ENCODE peak calls at places on chromosomes 13 and 19, in four cellular contexts. Z, B, R and T are unnamed samples.

GRCh38 chr19:38155453-38155852 is 68.6 kb downstream of the DPF1 start:
- DNase-seq in Z (no peak), B (no peak), R (peak; percentile 58), T (peak; percentile 56)

GRCh38 chr19:35305181-35305580 is 13.2 kb downstream of the MAG start:
- DNase-seq in Z (no peak), B (no peak), R (no peak), T (no peak)

GRCh38 chr19:1942078-1942933 is 1.3 kb downstream of the CSNK1G2 start:
- DNase-seq in Z (peak; percentile 84), B (peak; percentile 93), R (peak; percentile 67), T (peak; percentile 60)

GRCh38 chr13:33031277-33031676 is 15.1 kb downstream of the KL start:
- DNase-seq in Z (no peak), B (no peak), R (no peak), T (no peak)

GRCh38 chr19:1082165-1082927 is 12.8 kb downstream of the POLR2E start:
- DNase-seq in Z (peak; percentile 84), B (peak; percentile 97), R (no peak), T (peak; percentile 70)

GRCh38 chr19:17544418-17544817 is 11.0 kb upstream of the COLGALT1 start:
- DNase-seq in Z (no peak), B (peak; percentile 42), R (no peak), T (no peak)

GRCh38 chr19:34480491-34480890 is 1.1 kb upstream of the WTIP start:
- DNase-seq in Z (no peak), B (peak; percentile 72), R (no peak), T (no peak)

GRCh38 chr19:23145617-23146415 is 29.0 kb downstream of the ZNF730 start:
- DNase-seq in Z (no peak), B (no peak), R (no peak), T (no peak)

GRCh38 chr19:12675377-12675776 is 6.3 kb downstream of the DHPS start:
- DNase-seq in Z (no peak), B (no peak), R (no peak), T (no peak)

GRCh38 chr19:15673176-15673654 is 328 bp downstream of the CYP4F12 start:
- DNase-seq in Z (no peak), B (peak; percentile 63), R (no peak), T (no peak)

GRCh38 chr13:23794267-23795161 is 94.7 kb downstream of the MIPEP start:
- DNase-seq in Z (no peak), B (no peak), R (peak; percentile 85), T (peak; percentile 64)

GRCh38 chr13:73722120-73722519 is 412.1 kb downstream of the KLF12 start:
- DNase-seq in Z (no peak), B (no peak), R (peak; percentile 77), T (peak; percentile 94)

GRCh38 chr19:29622191-29623070 is 16.3 kb downstream of the POP4 start:
- DNase-seq in Z (peak; percentile 67), B (peak; percentile 67), R (no peak), T (peak; percentile 9)

GRCh38 chr13:26872444-26873173 is 112.0 kb upstream of the GPR12 start:
- DNase-seq in Z (peak; percentile 60), B (no peak), R (peak; percentile 31), T (peak; percentile 26)

GRCh38 chr19:12639901-12640613 is 26.5 kb downstream of the MAN2B1 start:
- DNase-seq in Z (peak; percentile 88), B (peak; percentile 93), R (peak; percentile 77), T (peak; percentile 46)

GRCh38 chr13:79941752-79942151 is 399.2 kb downstream of the SPRY2 start:
- DNase-seq in Z (no peak), B (no peak), R (no peak), T (no peak)

GRCh38 chr13:79943633-79944032 is 397.3 kb downstream of the SPRY2 start:
- DNase-seq in Z (no peak), B (no peak), R (no peak), T (no peak)

GRCh38 chr13:79946556-79946955 is 394.4 kb downstream of the SPRY2 start:
- DNase-seq in Z (no peak), B (no peak), R (no peak), T (no peak)
- TF ChIP-seq CTCF in Z (no peak), B (no peak), R (no peak), T (no peak)

GRCh38 chr19:39171479-39172465 is 25.0 kb upstream of the NCCRP1 start:
- DNase-seq in Z (no peak), B (no peak), R (no peak), T (no peak)

GRCh38 chr19:39174558-39175544 is 21.9 kb upstream of the NCCRP1 start:
- DNase-seq in Z (no peak), B (no peak), R (no peak), T (no peak)

GRCh38 chr19:39173502-39173991 is 23.2 kb upstream of the NCCRP1 start:
- DNase-seq in Z (no peak), B (peak; percentile 63), R (no peak), T (no peak)

GRCh38 chr19:39174142-39174541 is 22.6 kb upstream of the NCCRP1 start:
- DNase-seq in Z (no peak), B (no peak), R (no peak), T (no peak)

GRCh38 chr19:39172700-39173501 is 23.9 kb upstream of the NCCRP1 start:
- DNase-seq in Z (no peak), B (peak; percentile 74), R (no peak), T (no peak)
- H3K36me3 ChIP-seq in Z (peaks cover 8% of the 10 kb centered on the region), B (peaks cover 9% of the 10 kb centered on the region), R (peaks cover 55% of the 10 kb centered on the region), T (peaks cover 20% of the 10 kb centered on the region)

GRCh38 chr19:46714523-46715106 is 2.3 kb downstream of the PRKD2 start:
- DNase-seq in Z (peak; percentile 81), B (no peak), R (no peak), T (no peak)

GRCh38 chr19:46716672-46717033 is 261 bp downstream of the PRKD2 start:
- DNase-seq in Z (no peak), B (no peak), R (no peak), T (no peak)

GRCh38 chr19:46717034-46717715 is at the start of gene PRKD2:
- DNase-seq in Z (peak; percentile 89), B (peak; percentile 97), R (peak; percentile 68), T (peak; percentile 31)

GRCh38 chr19:46715620-46716012 is 1.3 kb downstream of the PRKD2 start:
- DNase-seq in Z (no peak), B (no peak), R (no peak), T (no peak)

GRCh38 chr19:46716013-46716671 is 772 bp downstream of the PRKD2 start:
- DNase-seq in Z (no peak), B (peak; percentile 86), R (no peak), T (no peak)
- TF ChIP-seq CTCF in Z (no peak), B (no peak), R (no peak), T (no peak)

DNA sequence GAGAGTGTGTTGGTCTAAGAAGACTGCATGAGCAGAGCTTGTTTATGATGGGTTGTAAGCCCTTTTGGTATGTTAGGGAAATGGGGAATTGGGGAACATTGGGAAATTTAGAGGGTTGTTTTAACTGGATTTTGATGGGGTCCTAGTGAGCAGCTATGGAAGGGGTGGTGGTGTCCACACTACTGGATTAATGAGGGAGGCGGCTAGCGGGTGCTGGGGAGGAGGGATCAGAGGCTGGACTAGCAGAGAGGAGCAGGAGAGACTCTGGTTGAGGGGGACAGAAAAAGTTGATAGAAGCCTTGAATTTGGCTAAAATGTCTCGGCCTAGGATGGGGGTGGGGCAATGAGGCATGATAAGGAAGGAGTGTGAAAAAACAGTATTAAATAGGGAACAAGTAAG is 1369.1 kb downstream of the UQCRFS1 start:
- DNase-seq in Z (no peak), B (no peak), R (no peak), T (no peak)
- H3K36me3 ChIP-seq in Z (no peaks in the 10 kb centered on the region), B (no peaks in the 10 kb centered on the region), R (no peaks in the 10 kb centered on the region), T (no peaks in the 10 kb centered on the region)